ENCODE peak calls at places on chromosomes 2 and 18, in seven cellular contexts. N is Panc1, A is transverse colon, T is GM23338, E is stomach, D is K562, R is H1. U is an unnamed sample. For H3K36me3, the result is how much of the 10 kb centered on the place peaks cover.

GRCh38 chr2:147026664-147027278 is 818.1 kb upstream of the ACVR2A start:
- DNase-seq in E (no peak), D (no peak), N (no peak), T (no peak), R (no peak), A (no peak), U (no peak)

GRCh38 chr2:75146903-75147332 is 52.4 kb downstream of the TACR1 start:
- DNase-seq in A (no peak), E (no peak), T (no peak), R (no peak), D (no peak), N (no peak), U (peak)

GRCh38 chr2:168030862-168031624 is 216.4 kb downstream of the STK39 start:
- DNase-seq in A (no peak), N (no peak), D (no peak), E (no peak), T (no peak), R (no peak), U (no peak)

GRCh38 chr2:179861027-179861776 is at the start of gene ZNF385B:
- DNase-seq in R (peak), E (no peak), N (no peak), A (peak), T (peak), D (no peak), U (no peak)

GRCh38 chr18:40415224-40415791 is 1539.7 kb upstream of the PIK3C3 start:
- DNase-seq in D (no peak), E (no peak), R (no peak), N (no peak), A (no peak), T (peak), U (no peak)

GRCh38 chr2:217853301-217853881 is 149.4 kb downstream of the TNS1 start:
- DNase-seq in E (no peak), D (no peak), N (no peak), T (no peak), A (no peak), R (no peak), U (no peak)

GRCh38 chr18:48929951-48930713 is 20.6 kb downstream of the SMAD7 start:
- DNase-seq in A (peak), E (peak), N (no peak), R (no peak), T (peak), D (no peak), U (no peak)

GRCh38 chr18:62372156-62372555 is 47.0 kb downstream of the TNFRSF11A start:
- DNase-seq in R (no peak), A (no peak), E (no peak), T (no peak), N (no peak), D (no peak), U (no peak)

GRCh38 chr2:107553534-107553933 is 273.2 kb upstream of the RGPD4 start:
- DNase-seq in T (no peak), A (no peak), R (no peak), E (no peak), N (no peak), D (no peak), U (no peak)

GRCh38 chr2:239467281-239467955 is 66.6 kb upstream of the HDAC4 start:
- DNase-seq in R (no peak), T (no peak), N (no peak), E (no peak), D (no peak), A (no peak), U (no peak)

GRCh38 chr2:241136661-241137260 is 12.5 kb downstream of the PASK start:
- DNase-seq in E (no peak), N (no peak), D (no peak), A (no peak), R (no peak), T (no peak), U (no peak)

GRCh38 chr2:8926356-8926755 is 77.1 kb downstream of the MBOAT2 start:
- DNase-seq in E (no peak), D (no peak), T (no peak), R (no peak), N (no peak), A (no peak), U (no peak)
- TF ChIP-seq POLR2AphosphoS5 in E (no peak), D (no peak), T (no peak), R (no peak), N (no peak), A (no peak), U (no peak)

GRCh38 chr2:88597168-88597567 is 30.1 kb downstream of the EIF2AK3 start:
- DNase-seq in D (no peak), T (no peak), E (no peak), N (no peak), R (no peak), A (no peak), U (no peak)

GRCh38 chr2:88596141-88596830 is 31.0 kb downstream of the EIF2AK3 start:
- DNase-seq in R (no peak), N (no peak), E (no peak), A (no peak), D (no peak), T (no peak), U (no peak)

GRCh38 chr2:88590998-88591613 is 36.2 kb downstream of the EIF2AK3 start:
- DNase-seq in T (peak), N (peak), E (no peak), D (peak), R (no peak), A (peak), U (peak)

GRCh38 chr2:88585969-88586368 is 41.3 kb downstream of the EIF2AK3 start:
- DNase-seq in R (no peak), T (no peak), N (no peak), D (no peak), E (no peak), A (no peak), U (no peak)

GRCh38 chr2:88591684-88592083 is 35.6 kb downstream of the EIF2AK3 start:
- DNase-seq in T (no peak), N (no peak), R (no peak), A (no peak), E (no peak), D (no peak), U (no peak)
- H3K36me3 ChIP-seq in T (under half), N (under half), R (under half), A (under half), E (under half), D (under half), U (half or more)

GRCh38 chr2:105325389-105325963 is 4.1 kb downstream of the TGFBRAP1 start:
- DNase-seq in D (no peak), N (no peak), A (no peak), E (no peak), T (peak), R (no peak), U (no peak)
- TF ChIP-seq POLR2AphosphoS5 in D (no peak), N (no peak), A (no peak), E (no peak), T (no peak), R (no peak), U (no peak)

DNA sequence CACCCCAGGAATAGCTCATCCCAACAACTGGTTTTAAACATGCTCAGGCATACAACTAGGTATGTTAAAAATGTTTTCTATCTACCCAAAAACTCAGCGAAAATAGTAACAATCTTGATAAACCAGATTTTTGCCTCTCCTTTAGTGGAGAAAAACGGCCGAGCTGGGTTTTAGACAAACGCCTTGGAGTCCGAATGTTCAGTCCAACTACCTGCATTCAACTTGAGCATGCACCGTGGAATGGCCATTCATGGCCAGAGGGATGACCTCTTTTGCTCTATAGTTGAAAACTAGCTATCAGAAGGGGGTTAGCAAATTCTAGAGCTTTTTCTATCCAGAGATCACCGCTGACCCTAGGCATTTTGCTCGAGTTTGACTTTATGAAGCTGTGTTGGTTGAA is 30.8 kb downstream of the PDIA6 start:
- DNase-seq in T (no peak), N (no peak), D (no peak), A (no peak), R (no peak), E (no peak), U (no peak)
- H3K36me3 ChIP-seq in T (under half), N (under half), D (half or more), A (under half), R (half or more), E (half or more), U (half or more)

GRCh38 chr2:27115485-27115884 is 3.4 kb downstream of the CGREF1 start:
- DNase-seq in R (no peak), T (no peak), N (no peak), D (no peak), A (no peak), E (no peak), U (no peak)

GRCh38 chr2:27122791-27123190 is 824 bp upstream of the ABHD1 start:
- DNase-seq in N (no peak), T (no peak), R (no peak), D (no peak), E (no peak), A (no peak), U (no peak)

GRCh38 chr2:27123302-27124150 is at the start of gene ABHD1:
- DNase-seq in A (peak), D (peak), E (peak), N (no peak), T (peak), R (no peak), U (no peak)

GRCh38 chr2:27117995-27118524 is 868 bp downstream of the CGREF1 start:
- DNase-seq in E (no peak), R (no peak), T (no peak), A (no peak), N (no peak), D (no peak), U (no peak)

DNA sequence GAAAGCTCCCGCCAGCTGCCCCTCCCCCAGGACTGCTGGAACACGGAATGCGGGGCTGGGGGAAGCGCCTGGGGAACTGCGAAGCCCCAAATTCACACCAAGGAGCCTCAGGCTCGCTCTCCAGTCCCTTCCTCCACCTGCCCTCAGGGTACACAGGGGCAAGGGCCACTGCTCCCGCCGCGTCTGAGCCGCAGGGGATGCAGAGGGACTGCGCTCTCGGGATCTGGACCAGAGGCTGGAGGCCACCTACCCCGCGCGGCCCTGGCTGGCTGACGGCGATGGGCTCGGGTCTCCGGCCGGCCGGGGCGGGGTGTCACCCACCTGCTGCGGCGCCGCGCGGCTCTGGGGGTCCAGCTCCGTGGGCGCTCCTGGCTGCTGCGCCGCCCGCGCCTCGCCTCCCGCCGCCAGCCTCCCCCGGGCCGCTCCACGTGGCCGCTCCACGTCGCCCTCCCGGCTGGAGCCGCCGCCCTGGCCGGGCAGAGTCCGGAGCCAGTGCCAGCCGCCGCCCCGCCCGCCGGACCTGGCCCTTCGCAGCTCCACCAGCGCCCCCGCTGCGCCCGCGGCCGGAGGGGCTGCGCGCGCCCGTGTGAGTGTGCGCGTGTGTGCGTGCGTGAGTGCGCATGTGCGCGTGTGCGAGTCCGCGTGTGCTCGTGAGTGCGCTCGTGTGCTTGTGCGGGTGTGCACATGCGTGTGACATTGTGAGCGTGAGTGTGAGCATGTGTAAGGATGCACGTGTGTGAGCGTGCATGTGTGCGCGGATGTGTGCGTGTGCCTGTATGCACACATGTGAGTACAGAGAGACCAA is at the start of gene CGREF1:
- DNase-seq in A (peak), D (no peak), R (no peak), T (peak), E (peak), N (no peak), U (no peak)
- TF ChIP-seq POLR2AphosphoS5 in A (no peak), D (no peak), R (no peak), T (no peak), E (no peak), N (no peak), U (no peak)

GRCh38 chr2:28413152-28413895 is 20.7 kb downstream of the FOSL2 start:
- DNase-seq in A (peak), T (peak), R (no peak), E (no peak), D (no peak), N (no peak), U (no peak)
- H3K36me3 ChIP-seq in A (under half), T (under half), R (under half), E (half or more), D (under half), N (under half), U (half or more)

GRCh38 chr2:233098615-233099014 is 38.5 kb downstream of the INPP5D start:
- DNase-seq in D (no peak), N (no peak), T (peak), R (no peak), A (no peak), E (peak), U (no peak)
- TF ChIP-seq POLR2AphosphoS5 in D (no peak), N (no peak), T (no peak), R (no peak), A (no peak), E (no peak), U (no peak)

DNA sequence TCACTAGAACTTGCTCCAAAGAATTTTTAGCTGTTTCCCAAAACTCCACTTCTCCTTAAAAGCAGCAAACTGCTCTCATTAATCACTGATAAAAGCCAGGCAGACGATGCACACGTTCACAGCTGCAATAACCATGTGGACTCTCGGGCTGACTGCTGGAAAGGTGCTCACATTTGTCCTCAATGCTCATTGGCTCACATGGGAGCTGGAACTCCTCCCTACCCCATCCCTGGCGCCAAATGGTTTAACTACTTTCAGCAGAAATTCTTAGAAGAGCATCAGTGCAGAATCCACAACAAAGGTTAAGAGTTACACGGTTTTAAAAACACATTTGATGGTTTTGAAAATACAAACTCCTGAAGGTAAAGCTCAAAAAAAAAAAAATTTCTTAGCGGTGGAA is 117.1 kb downstream of the NOL10 start:
- DNase-seq in R (no peak), A (no peak), E (no peak), D (no peak), N (no peak), T (no peak), U (no peak)
- H3K36me3 ChIP-seq in R (under half), A (under half), E (under half), D (half or more), N (under half), T (under half), U (half or more)

GRCh38 chr2:85785027-85785822 is 31.4 kb downstream of the ATOH8 start:
- DNase-seq in N (no peak), T (no peak), A (no peak), E (no peak), D (no peak), R (no peak), U (no peak)

GRCh38 chr2:85787282-85787980 is 33.6 kb downstream of the ATOH8 start:
- DNase-seq in T (no peak), D (no peak), N (no peak), E (no peak), R (no peak), A (no peak), U (no peak)

GRCh38 chr2:85785871-85786270 is 32.1 kb downstream of the ATOH8 start:
- DNase-seq in T (no peak), R (no peak), D (no peak), A (no peak), E (no peak), N (no peak), U (no peak)

GRCh38 chr2:85786865-85787264 is 33.1 kb downstream of the ATOH8 start:
- DNase-seq in A (no peak), R (no peak), N (no peak), D (no peak), E (no peak), T (no peak), U (no peak)

DNA sequence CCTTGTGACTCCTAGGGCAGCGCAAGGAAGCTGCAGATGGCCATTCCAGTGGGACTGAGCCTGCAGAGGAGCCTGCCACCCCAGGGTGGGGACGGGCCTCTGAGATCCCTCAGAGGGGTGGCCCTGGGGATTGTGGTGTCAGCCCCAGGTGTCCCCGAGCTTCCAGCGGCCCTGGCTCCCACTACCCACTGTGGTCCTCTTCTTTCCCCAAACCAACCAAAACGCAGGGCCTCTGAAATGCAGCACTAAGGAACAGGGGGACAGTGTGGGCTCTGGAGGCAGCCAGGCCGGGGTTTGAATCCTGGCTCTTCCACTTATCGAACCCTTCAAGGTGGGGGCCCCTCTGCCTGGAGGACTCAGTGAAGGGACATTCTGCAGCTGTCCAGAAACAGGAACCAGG is 32.7 kb downstream of the ATOH8 start:
- DNase-seq in A (no peak), N (no peak), D (no peak), R (no peak), E (no peak), T (no peak), U (no peak)
- TF ChIP-seq POLR2AphosphoS5 in A (no peak), N (no peak), D (no peak), R (no peak), E (no peak), T (no peak), U (no peak)

GRCh38 chr2:215399067-215399716 is 36.7 kb downstream of the FN1 start:
- DNase-seq in E (no peak), R (no peak), N (no peak), D (no peak), A (no peak), T (no peak), U (no peak)
- H3K36me3 ChIP-seq in E (under half), R (under half), N (under half), D (under half), A (under half), T (under half), U (half or more)